ENCODE peak calls at places on chromosomes 12 and 14, in seven cellular contexts. N, H, X, I, Q, D and A are unnamed samples.

GRCh38 chr14:21668377-21668776 is 5.2 kb downstream of the OR4E1 start:
- DNase-seq in N (no peak), H (peak), X (peak), I (no peak), Q (no peak), D (peak), A (no peak)

GRCh38 chr14:59829469-59829868 is 41.1 kb downstream of the RTN1 start:
- DNase-seq in N (no peak), H (no peak), X (no peak), I (no peak), Q (no peak), D (no peak), A (peak)

GRCh38 chr14:103568952-103569351 is 6.2 kb downstream of the COA8 start:
- DNase-seq in N (no peak), H (no peak), X (no peak), I (no peak), Q (no peak), D (no peak), A (no peak)

GRCh38 chr14:76328457-76329137 is 47.3 kb upstream of the ESRRB start:
- DNase-seq in N (no peak), H (no peak), X (no peak), I (no peak), Q (no peak), D (no peak), A (no peak)

GRCh38 chr14:51527073-51527472 is 124.6 kb upstream of the FRMD6 start:
- DNase-seq in N (peak), H (peak), X (peak), I (no peak), Q (no peak), D (peak), A (no peak)

GRCh38 chr12:24039113-24039525 is 89.6 kb upstream of the SOX5 start:
- DNase-seq in N (peak), H (peak), X (peak), I (no peak), Q (no peak), D (peak), A (peak)

GRCh38 chr12:29455087-29455486 is 42.4 kb downstream of the OVCH1 start:
- DNase-seq in N (no peak), H (no peak), X (no peak), I (no peak), Q (no peak), D (no peak), A (no peak)

GRCh38 chr14:68947802-68948201 is 31.3 kb downstream of the ACTN1 start:
- DNase-seq in N (peak), H (peak), X (peak), I (no peak), Q (peak), D (peak), A (no peak)

GRCh38 chr14:102805454-102805891 is 28.2 kb downstream of the TRAF3 start:
- DNase-seq in N (peak), H (peak), X (peak), I (no peak), Q (peak), D (peak), A (peak)

GRCh38 chr14:64266206-64266605 is 28.0 kb downstream of the ESR2 start:
- DNase-seq in N (peak), H (peak), X (peak), I (no peak), Q (peak), D (peak), A (no peak)

GRCh38 chr12:84636801-84637285 is 275.8 kb downstream of the SLC6A15 start:
- DNase-seq in N (peak), H (peak), X (peak), I (no peak), Q (no peak), D (peak), A (peak)

GRCh38 chr14:36524874-36525745 is 5.1 kb upstream of the NKX2-1 start:
- DNase-seq in N (no peak), H (no peak), X (peak), I (no peak), Q (peak), D (no peak), A (no peak)

GRCh38 chr12:1919284-1919683 is 832 bp upstream of the CACNA2D4 start:
- DNase-seq in N (no peak), H (no peak), X (peak), I (peak), Q (no peak), D (no peak), A (no peak)

DNA sequence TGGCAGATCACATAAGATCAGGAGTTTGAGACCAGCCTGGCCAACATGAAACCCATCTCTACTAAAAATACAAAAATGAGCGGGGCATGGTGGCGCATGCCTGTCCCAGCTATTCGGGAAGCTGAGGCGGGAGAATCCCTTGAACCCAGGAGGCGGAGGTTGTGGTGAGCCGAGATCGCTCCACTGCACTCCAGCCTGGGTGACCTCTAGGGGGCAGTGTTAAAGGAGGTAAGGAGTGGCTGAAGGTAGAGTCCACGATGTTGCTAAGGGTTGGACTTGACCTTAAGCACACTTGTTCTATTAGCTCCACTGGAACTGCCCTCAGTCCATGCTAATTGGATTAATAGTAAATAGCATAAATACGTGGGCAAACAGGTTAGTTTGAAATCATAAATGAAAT is 62.4 kb upstream of the PSMC1 start:
- DNase-seq in N (no peak), H (peak), X (no peak), I (no peak), Q (peak), D (no peak), A (no peak)
- TF ChIP-seq CTCF in N (peak), H (peak), X (peak), I (no peak), Q (peak), D (peak), A (peak)

GRCh38 chr12:120534703-120535655 is 823 bp downstream of the RNF10 start:
- DNase-seq in N (peak), H (peak), X (peak), I (peak), Q (peak), D (peak), A (peak)

GRCh38 chr12:120536064-120536791 is 2.1 kb downstream of the RNF10 start:
- DNase-seq in N (no peak), H (no peak), X (no peak), I (no peak), Q (peak), D (no peak), A (no peak)

GRCh38 chr12:120539303-120539702 is 5.1 kb downstream of the RNF10 start:
- DNase-seq in N (peak), H (no peak), X (peak), I (no peak), Q (no peak), D (peak), A (no peak)

GRCh38 chr12:120540445-120540844 is 6.3 kb downstream of the RNF10 start:
- DNase-seq in N (peak), H (peak), X (peak), I (no peak), Q (no peak), D (peak), A (no peak)

DNA sequence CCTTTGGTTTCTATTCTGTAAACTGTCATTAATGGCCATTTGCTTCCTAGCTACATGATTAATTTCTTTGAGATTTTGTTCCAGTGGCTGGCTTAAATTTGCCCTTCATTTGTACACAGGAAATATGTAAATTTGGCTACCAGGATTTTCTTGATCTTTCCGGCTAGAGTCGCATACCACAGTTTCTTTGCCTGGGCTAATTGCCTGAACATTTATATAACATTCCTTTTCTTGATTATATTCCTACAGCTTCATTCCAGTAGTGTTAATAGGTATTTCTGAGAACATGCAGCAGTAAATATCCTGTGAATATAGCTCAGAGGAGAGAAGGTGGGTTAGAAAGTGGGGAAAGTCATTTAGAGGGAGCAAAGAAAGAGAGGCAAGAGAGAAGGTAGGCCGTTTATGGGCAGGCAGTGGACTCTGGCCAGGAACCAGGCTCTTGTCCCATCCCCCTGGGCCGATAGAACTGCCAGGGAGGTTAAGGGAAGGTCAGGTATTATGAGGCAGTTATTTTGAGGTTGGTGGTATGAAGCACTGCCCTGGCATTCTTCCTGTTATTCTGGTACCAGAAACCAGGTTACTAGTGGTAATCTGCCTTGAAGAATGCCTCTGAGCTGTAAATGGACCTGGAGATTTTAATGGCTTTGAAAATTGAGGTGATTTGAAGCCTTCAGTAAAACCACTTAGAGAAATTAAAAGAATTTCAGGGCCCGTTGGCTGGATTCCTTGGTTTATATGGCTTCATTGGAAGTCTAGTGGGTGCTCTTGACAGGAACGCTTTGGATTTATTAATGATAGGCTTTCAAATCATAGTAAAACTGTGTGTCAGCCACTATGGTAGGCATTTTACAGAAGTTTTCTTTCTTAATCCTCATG is 4.4 kb downstream of the RNF10 start:
- DNase-seq in N (peak), H (peak), X (peak), I (no peak), Q (peak), D (peak), A (peak)
- H3K4me3 ChIP-seq in N (no peak), H (peak), X (no peak), I (no peak), Q (peak), D (peak), A (peak)

GRCh38 chr12:53759261-53759660 is 7.5 kb upstream of the CISTR start:
- DNase-seq in N (no peak), H (no peak), X (no peak), I (no peak), Q (no peak), D (no peak), A (no peak)
- TF ChIP-seq CTCF in N (no peak), H (no peak), X (no peak), I (no peak), Q (no peak), D (no peak), A (no peak)

GRCh38 chr12:12722351-12723146 is 5.4 kb downstream of the CDKN1B start:
- DNase-seq in N (peak), H (no peak), X (peak), I (no peak), Q (peak), D (peak), A (no peak)
- H3K4me3 ChIP-seq in N (no peak), H (peak), X (peak), I (no peak), Q (peak), D (peak), A (peak)

GRCh38 chr14:24279301-24280186 is 8.1 kb upstream of the RABGGTA start:
- DNase-seq in N (peak), H (no peak), X (peak), I (no peak), Q (peak), D (no peak), A (no peak)
- TF ChIP-seq CTCF in N (peak), H (no peak), X (no peak), I (no peak), Q (peak), D (no peak), A (no peak)

GRCh38 chr14:101721951-101722661 is 39.4 kb upstream of the PPP2R5C start:
- DNase-seq in N (no peak), H (peak), X (peak), I (peak), Q (peak), D (no peak), A (peak)
- H3K4me3 ChIP-seq in N (no peak), H (no peak), X (no peak), I (no peak), Q (peak), D (no peak), A (no peak)

GRCh38 chr12:17079251-17079909 is 473.4 kb upstream of the LMO3 start:
- DNase-seq in N (no peak), H (no peak), X (no peak), I (no peak), Q (no peak), D (no peak), A (no peak)
- TF ChIP-seq CTCF in N (no peak), H (no peak), X (no peak), I (no peak), Q (no peak), D (no peak), A (no peak)

GRCh38 chr14:91940209-91940608 is 7.3 kb downstream of the FBLN5 start:
- DNase-seq in N (no peak), H (no peak), X (no peak), I (no peak), Q (no peak), D (no peak), A (no peak)
- H3K4me3 ChIP-seq in N (no peak), H (no peak), X (no peak), I (no peak), Q (no peak), D (no peak), A (no peak)